ENCODE peak calls at places on chromosomes 2 and 18, in nine cellular contexts. R is GM10248; E is ecto neural progenitor cell; X is naive thymus-derived CD4-positive, alpha-beta T cell; Z is colonic mucosa; H is stimulated activated CD4-positive, alpha-beta T cell treated with anti-CD3 and anti-CD28 coated beads, Interleukin-15, amount 100 ng/mL, for 48 hours; I is omental fat pad; B is progenitor cell of endocrine pancreas; K is left cardiac atrium. U is an unnamed sample.

GRCh38 chr2:101329026-101329425 is 20.5 kb upstream of the RNF149 start:
- DNase-seq in R (no peak), E (no peak), X (no peak), Z (no peak), H (no peak), I (no peak), B (no peak), K (no peak), U (no peak)

GRCh38 chr2:8414946-8415869 is 266.6 kb upstream of the ID2 start:
- DNase-seq in R (no peak), E (no peak), X (no peak), Z (no peak), H (no peak), I (no peak), B (no peak), K (no peak), U (no peak)

GRCh38 chr2:164000171-164000570 is 264.4 kb upstream of the FIGN start:
- DNase-seq in R (no peak), E (no peak), X (no peak), Z (no peak), H (no peak), I (no peak), B (no peak), K (no peak), U (no peak)

GRCh38 chr2:460861-461260 is 173.0 kb upstream of the ALKAL2 start:
- DNase-seq in R (no peak), E (peak), X (peak), Z (no peak), H (no peak), I (no peak), B (no peak), K (no peak), U (peak)

GRCh38 chr18:46712406-46712805 is 44.4 kb downstream of the ST8SIA5 start:
- DNase-seq in R (no peak), E (no peak), X (no peak), Z (no peak), H (no peak), I (no peak), B (no peak), K (no peak), U (no peak)

GRCh38 chr2:65064728-65065552 is 8.7 kb downstream of the CEP68 start:
- DNase-seq in R (peak), E (no peak), X (peak), Z (peak), H (no peak), I (peak), B (no peak), K (peak), U (peak)

GRCh38 chr2:232338759-232339106 is 39.8 kb upstream of the ALPP start:
- DNase-seq in R (no peak), E (no peak), X (no peak), Z (no peak), H (no peak), I (no peak), B (no peak), K (peak), U (no peak)

GRCh38 chr2:107588960-107589542 is 237.6 kb upstream of the RGPD4 start:
- DNase-seq in R (no peak), E (no peak), X (no peak), Z (no peak), H (no peak), I (no peak), B (no peak), K (no peak), U (no peak)

GRCh38 chr2:204453730-204454167 is 91.5 kb upstream of the PARD3B start:
- DNase-seq in R (no peak), E (peak), X (no peak), Z (peak), H (no peak), I (no peak), B (no peak), K (peak), U (no peak)

GRCh38 chr2:8217366-8218125 is 464.3 kb upstream of the ID2 start:
- DNase-seq in R (no peak), E (no peak), X (no peak), Z (no peak), H (no peak), I (no peak), B (no peak), K (no peak), U (no peak)

GRCh38 chr2:106026271-106027190 is 167.6 kb downstream of the UXS1 start:
- DNase-seq in R (no peak), E (no peak), X (no peak), Z (no peak), H (no peak), I (no peak), B (no peak), K (no peak), U (no peak)

GRCh38 chr2:23782126-23782525 is 144.8 kb downstream of the ATAD2B start:
- DNase-seq in R (no peak), E (no peak), X (no peak), Z (no peak), H (no peak), I (no peak), B (no peak), K (no peak), U (no peak)

GRCh38 chr2:42421601-42422252 is 60.7 kb upstream of the COX7A2L start:
- DNase-seq in R (no peak), E (no peak), X (no peak), Z (no peak), H (no peak), I (no peak), B (no peak), K (no peak), U (no peak)

GRCh38 chr2:235432741-235433520 is 60.9 kb upstream of the AGAP1 start:
- DNase-seq in R (no peak), E (no peak), X (no peak), Z (no peak), H (no peak), I (no peak), B (no peak), K (peak), U (no peak)

GRCh38 chr2:238970553-238971081 is 122.7 kb downstream of the TWIST2 start:
- DNase-seq in R (peak), E (peak), X (peak), Z (peak), H (peak), I (no peak), B (peak), K (peak), U (peak)